ENCODE peak calls at places on chromosomes 2 and 18, in eight cellular contexts. B, Z, D, L, X, C, N and G are unnamed samples.

GRCh38 chr18:28073658-28074057 is 103.3 kb downstream of the CDH2 start:
- DNase-seq in N (no peak), C (no peak), Z (no peak), B (no peak), D (no peak), L (no peak), X (no peak), G (no peak)

GRCh38 chr2:162257416-162257815 is 14.2 kb upstream of the FAP start:
- DNase-seq in N (no peak), D (no peak), X (no peak), B (no peak), C (no peak), L (no peak), Z (no peak), G (no peak)

GRCh38 chr2:85958731-85959130 is 69.9 kb upstream of the ST3GAL5 start:
- DNase-seq in L (no peak), X (no peak), Z (no peak), C (no peak), N (peak), B (no peak), D (no peak), G (no peak)

GRCh38 chr2:201362396-201362795 is 5.3 kb upstream of the FLACC1 start:
- DNase-seq in C (no peak), Z (peak), N (no peak), B (no peak), X (no peak), L (no peak), D (no peak), G (no peak)

GRCh38 chr18:33440011-33440383 is 524 bp downstream of the CCDC178 start:
- DNase-seq in D (peak), N (no peak), L (peak), X (no peak), Z (no peak), B (no peak), C (peak), G (peak)

GRCh38 chr2:170929686-170930050 is 615 bp downstream of the GORASP2 start:
- DNase-seq in L (peak), N (peak), D (peak), C (peak), Z (peak), X (peak), B (peak), G (no peak)

GRCh38 chr18:60339018-60339417 is 33.6 kb downstream of the MC4R start:
- DNase-seq in D (no peak), N (no peak), X (no peak), B (no peak), Z (no peak), C (no peak), L (no peak), G (no peak)

GRCh38 chr2:54503192-54503591 is 47.1 kb downstream of the SPTBN1 start:
- DNase-seq in N (peak), L (peak), Z (peak), X (peak), B (no peak), D (peak), C (no peak), G (no peak)

GRCh38 chr2:175932675-175933074 is 69.4 kb downstream of the LNPK start:
- DNase-seq in Z (no peak), N (no peak), L (no peak), D (no peak), B (no peak), X (no peak), C (no peak), G (no peak)

GRCh38 chr2:305366-305765 is 17.5 kb upstream of the ALKAL2 start:
- DNase-seq in Z (no peak), C (no peak), N (no peak), D (no peak), B (no peak), X (no peak), L (no peak), G (no peak)

GRCh38 chr18:50356036-50356945 is 18.6 kb upstream of the SKA1 start:
- DNase-seq in L (no peak), B (no peak), D (peak), Z (peak), N (no peak), C (no peak), X (peak), G (peak)

GRCh38 chr18:47191956-47192355 is 15.8 kb upstream of the IER3IP1 start:
- DNase-seq in X (no peak), Z (peak), B (no peak), L (no peak), C (no peak), N (no peak), D (no peak), G (no peak)

GRCh38 chr2:27320958-27321543 is 1.8 kb downstream of the MPV17 start:
- DNase-seq in D (no peak), L (no peak), X (peak), N (no peak), Z (peak), C (peak), B (no peak), G (peak)

GRCh38 chr2:132272713-132273112 is 111.0 kb upstream of the ANKRD30BL start:
- DNase-seq in N (no peak), L (no peak), D (no peak), X (no peak), Z (no peak), B (no peak), C (no peak), G (no peak)

GRCh38 chr2:71935291-71935848 is 212.3 kb downstream of the CYP26B1 start:
- DNase-seq in D (peak), C (peak), B (no peak), X (no peak), L (no peak), Z (peak), N (no peak), G (peak)

GRCh38 chr2:145007673-145008263 is 487.8 kb upstream of the ZEB2 start:
- DNase-seq in L (no peak), C (no peak), B (no peak), Z (peak), D (no peak), X (no peak), N (no peak), G (no peak)

GRCh38 chr2:173909846-173910245 is 55.3 kb downstream of the SP3 start:
- DNase-seq in Z (no peak), B (no peak), X (no peak), N (no peak), C (no peak), L (no peak), D (no peak), G (no peak)

GRCh38 chr2:16625201-16625729 is 40.4 kb downstream of the CYRIA start:
- DNase-seq in B (no peak), X (no peak), C (no peak), N (no peak), D (no peak), Z (no peak), L (no peak), G (no peak)

GRCh38 chr2:120539937-120540718 is 194.2 kb downstream of the INHBB start:
- DNase-seq in L (no peak), X (peak), D (no peak), N (no peak), B (no peak), Z (peak), C (peak), G (peak)

GRCh38 chr18:41973989-41974388 is 19.0 kb downstream of the PIK3C3 start:
- DNase-seq in X (no peak), Z (no peak), C (no peak), D (no peak), B (no peak), N (no peak), L (no peak), G (no peak)

GRCh38 chr18:46073474-46074331 is 1.6 kb upstream of the PSTPIP2 start:
- DNase-seq in Z (peak), N (no peak), X (peak), B (peak), C (peak), D (peak), L (peak), G (peak)

GRCh38 chr2:157746234-157746950 is 117.7 kb upstream of the ACVR1C start:
- DNase-seq in X (no peak), N (no peak), L (no peak), B (no peak), D (no peak), Z (peak), C (no peak), G (no peak)

GRCh38 chr2:135411646-135412045 is 119.4 kb downstream of the ZRANB3 start:
- DNase-seq in C (no peak), D (no peak), X (no peak), N (no peak), Z (no peak), B (no peak), L (no peak), G (no peak)

GRCh38 chr2:2413525-2413924 is 82.5 kb upstream of the MYT1L start:
- DNase-seq in N (no peak), X (no peak), L (no peak), Z (no peak), C (no peak), D (no peak), B (no peak), G (no peak)

GRCh38 chr2:1518891-1519530 is 105.7 kb downstream of the TPO start:
- DNase-seq in B (no peak), Z (peak), D (no peak), N (no peak), C (no peak), X (no peak), L (no peak), G (no peak)

GRCh38 chr2:9473985-9474360 is 378 bp upstream of the IAH1 start:
- DNase-seq in Z (no peak), L (no peak), D (peak), X (peak), N (no peak), B (peak), C (peak), G (no peak)

GRCh38 chr2:144359684-144360083 is 160.2 kb downstream of the ZEB2 start:
- DNase-seq in D (no peak), B (no peak), X (no peak), C (no peak), N (no peak), Z (no peak), L (no peak), G (no peak)

GRCh38 chr2:178859760-178860159 is 52.5 kb upstream of the TTN start:
- DNase-seq in X (no peak), C (no peak), Z (no peak), D (no peak), B (no peak), N (no peak), L (no peak), G (no peak)

GRCh38 chr2:96159084-96159830 is 14.0 kb upstream of the DUSP2 start:
- DNase-seq in C (no peak), X (no peak), N (no peak), B (no peak), Z (no peak), L (no peak), D (peak), G (no peak)

GRCh38 chr18:79503891-79504475 is 108.3 kb downstream of the NFATC1 start:
- DNase-seq in C (peak), D (no peak), B (no peak), X (no peak), L (no peak), Z (no peak), N (no peak), G (no peak)

GRCh38 chr2:8481463-8482009 is 200.3 kb upstream of the ID2 start:
- DNase-seq in C (no peak), D (no peak), N (no peak), X (no peak), Z (no peak), B (no peak), L (no peak), G (no peak)

GRCh38 chr18:39350916-39351315 is 1785.3 kb upstream of the CELF4 start:
- DNase-seq in C (no peak), X (no peak), D (no peak), B (no peak), L (no peak), N (no peak), Z (peak), G (no peak)

GRCh38 chr2:10169581-10169980 is 47.0 kb downstream of the RRM2 start:
- DNase-seq in X (no peak), B (no peak), N (no peak), L (no peak), C (no peak), Z (peak), D (no peak), G (no peak)

GRCh38 chr2:59027320-59027719 is 786.2 kb upstream of the FANCL start:
- DNase-seq in C (no peak), L (no peak), N (no peak), D (no peak), B (no peak), Z (no peak), X (no peak), G (no peak)

GRCh38 chr2:195842932-195843331 is 185.9 kb downstream of the SLC39A10 start:
- DNase-seq in C (no peak), L (no peak), D (no peak), N (no peak), X (no peak), Z (no peak), B (no peak), G (no peak)

GRCh38 chr2:190841707-190842505 is 38.7 kb upstream of the GLS start:
- DNase-seq in C (no peak), N (no peak), L (no peak), X (no peak), D (no peak), Z (peak), B (no peak), G (no peak)

GRCh38 chr2:211875488-211875887 is 663.1 kb downstream of the ERBB4 start:
- DNase-seq in L (no peak), B (no peak), X (no peak), Z (no peak), D (no peak), C (no peak), N (no peak), G (no peak)

GRCh38 chr2:39724828-39725144 is 54.3 kb downstream of the THUMPD2 start:
- DNase-seq in X (no peak), C (no peak), D (no peak), B (no peak), L (no peak), Z (no peak), N (no peak), G (no peak)

GRCh38 chr2:183267148-183267827 is 143.0 kb downstream of the NUP35 start:
- DNase-seq in L (no peak), D (no peak), B (no peak), C (no peak), N (no peak), Z (no peak), X (no peak), G (no peak)